ENCODE peak calls at places on chromosomes 7 and 10, in seven cellular contexts. C is breast epithelium, P is Peyer's patch, Y is A549, A is ovary, Q is gastrocnemius medialis, K is body of pancreas. W is an unnamed sample.

GRCh38 chr7:103851357-103851756 is 138.1 kb downstream of the RELN start:
- DNase-seq in C (no peak), P (no peak), Y (no peak), A (no peak), Q (no peak), K (no peak), W (no peak)

GRCh38 chr7:44743750-44744149 is 4.9 kb upstream of the ZMIZ2 start:
- DNase-seq in C (no peak), P (no peak), Y (no peak), A (no peak), Q (no peak), K (no peak), W (no peak)

GRCh38 chr7:126840869-126841268 is 411.9 kb downstream of the GRM8 start:
- DNase-seq in C (no peak), P (no peak), Y (no peak), A (no peak), Q (no peak), K (no peak), W (no peak)

GRCh38 chr7:158286210-158286609 is 301.4 kb downstream of the PTPRN2 start:
- DNase-seq in C (no peak), P (no peak), Y (no peak), A (no peak), Q (no peak), K (no peak), W (no peak)

GRCh38 chr10:85612378-85612775 is 754.2 kb downstream of the GRID1 start:
- DNase-seq in C (no peak), P (peak), Y (no peak), A (no peak), Q (no peak), K (no peak), W (no peak)

GRCh38 chr10:80170641-80171040 is 34.7 kb downstream of the ANXA11 start:
- DNase-seq in C (no peak), P (no peak), Y (no peak), A (no peak), Q (no peak), K (no peak), W (no peak)

GRCh38 chr7:112433289-112433688 is 17.0 kb upstream of the IFRD1 start:
- DNase-seq in C (no peak), P (no peak), Y (no peak), A (no peak), Q (no peak), K (no peak), W (no peak)

GRCh38 chr10:91287276-91287675 is 66.8 kb downstream of the PCGF5 start:
- DNase-seq in C (no peak), P (no peak), Y (no peak), A (no peak), Q (peak), K (no peak), W (peak)

GRCh38 chr10:86944031-86944419 is 13.4 kb downstream of the MMRN2 start:
- DNase-seq in C (no peak), P (no peak), Y (no peak), A (no peak), Q (no peak), K (peak), W (no peak)

GRCh38 chr10:91434041-91434440 is 23.9 kb downstream of the HECTD2 start:
- DNase-seq in C (no peak), P (no peak), Y (no peak), A (no peak), Q (no peak), K (no peak), W (no peak)

GRCh38 chr7:151028131-151028947 is at the start of gene ABCB8:
- DNase-seq in C (peak), P (peak), Y (peak), A (peak), Q (peak), K (peak), W (peak)
- TF ChIP-seq POLR2A in C (peak), P (peak), Y (peak), A (peak), Q (peak), K (peak), W (peak)

DNA sequence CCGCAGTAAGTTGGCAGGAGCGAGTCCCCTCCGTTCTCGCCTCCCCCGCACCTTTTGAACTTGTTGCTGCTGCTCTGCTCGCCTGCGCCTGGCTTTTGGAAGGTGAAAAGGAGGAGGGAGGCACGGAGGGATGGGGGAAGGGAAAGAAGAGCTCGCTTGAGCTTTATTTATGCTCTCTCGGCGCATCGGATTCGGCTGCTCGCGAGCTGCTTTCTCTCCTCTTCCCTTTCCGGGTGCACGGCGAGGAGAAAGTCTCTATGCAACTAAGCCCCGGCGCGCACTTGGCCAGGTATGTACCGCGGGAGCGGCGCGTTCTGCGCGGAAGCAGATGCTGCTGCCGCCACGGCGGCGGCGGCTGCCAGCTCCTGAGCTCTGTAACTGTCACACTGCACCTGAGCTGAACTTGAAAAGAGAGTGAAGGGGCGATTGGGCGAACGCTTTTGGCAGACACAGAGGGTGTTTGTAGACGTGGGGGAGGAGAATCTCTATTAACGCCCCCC is 551 bp downstream of the KCND2 start:
- DNase-seq in C (no peak), P (no peak), Y (no peak), A (peak), Q (no peak), K (peak), W (no peak)
- TF ChIP-seq POLR2A in C (no peak), P (no peak), Y (no peak), A (no peak), Q (no peak), K (no peak), W (no peak)

DNA sequence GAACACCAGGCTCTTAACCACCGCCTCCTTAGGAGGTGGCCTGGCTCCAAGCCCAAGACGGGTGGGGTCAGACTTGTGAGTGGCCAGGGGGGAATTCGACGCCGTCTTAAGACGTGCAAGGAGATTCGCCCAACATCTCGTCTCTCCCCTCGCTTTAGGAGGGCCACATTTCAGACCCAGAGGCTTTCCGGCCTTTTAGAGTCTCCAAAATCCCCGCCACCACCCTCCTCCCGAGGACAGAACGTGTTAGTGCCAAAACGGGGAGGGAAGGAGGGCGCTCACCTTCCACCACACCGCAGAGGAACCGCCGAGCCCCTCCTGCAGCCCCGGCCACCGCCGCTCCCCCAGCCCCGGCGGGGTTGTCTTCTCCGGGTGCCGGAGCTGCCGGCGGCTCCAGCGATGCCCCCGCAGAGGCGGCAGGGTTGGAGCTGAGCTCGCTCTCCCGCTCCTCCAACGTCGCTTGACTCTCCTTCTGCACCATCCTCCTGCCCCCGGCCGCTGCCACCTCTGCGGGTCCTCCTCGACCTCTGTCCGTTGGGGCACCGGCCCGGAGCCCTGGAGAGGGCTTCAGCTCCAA is 614 bp downstream of the OGA start:
- DNase-seq in C (peak), P (no peak), Y (peak), A (peak), Q (peak), K (peak), W (peak)
- TF ChIP-seq POLR2A in C (no peak), P (peak), Y (no peak), A (no peak), Q (no peak), K (no peak), W (peak)

GRCh38 chr7:100080895-100081534 is 508 bp downstream of the ZNF3 start:
- DNase-seq in C (no peak), P (no peak), Y (no peak), A (no peak), Q (no peak), K (no peak), W (no peak)

GRCh38 chr7:100082978-100083377 is 1.5 kb upstream of the ZNF3 start:
- DNase-seq in C (no peak), P (no peak), Y (no peak), A (no peak), Q (no peak), K (no peak), W (no peak)

GRCh38 chr7:100079024-100079560 is 2.4 kb downstream of the ZNF3 start:
- DNase-seq in C (no peak), P (no peak), Y (no peak), A (no peak), Q (no peak), K (no peak), W (no peak)

GRCh38 chr7:100085515-100085914 is 3.3 kb upstream of the COPS6 start:
- DNase-seq in C (no peak), P (no peak), Y (no peak), A (no peak), Q (no peak), K (no peak), W (no peak)

DNA sequence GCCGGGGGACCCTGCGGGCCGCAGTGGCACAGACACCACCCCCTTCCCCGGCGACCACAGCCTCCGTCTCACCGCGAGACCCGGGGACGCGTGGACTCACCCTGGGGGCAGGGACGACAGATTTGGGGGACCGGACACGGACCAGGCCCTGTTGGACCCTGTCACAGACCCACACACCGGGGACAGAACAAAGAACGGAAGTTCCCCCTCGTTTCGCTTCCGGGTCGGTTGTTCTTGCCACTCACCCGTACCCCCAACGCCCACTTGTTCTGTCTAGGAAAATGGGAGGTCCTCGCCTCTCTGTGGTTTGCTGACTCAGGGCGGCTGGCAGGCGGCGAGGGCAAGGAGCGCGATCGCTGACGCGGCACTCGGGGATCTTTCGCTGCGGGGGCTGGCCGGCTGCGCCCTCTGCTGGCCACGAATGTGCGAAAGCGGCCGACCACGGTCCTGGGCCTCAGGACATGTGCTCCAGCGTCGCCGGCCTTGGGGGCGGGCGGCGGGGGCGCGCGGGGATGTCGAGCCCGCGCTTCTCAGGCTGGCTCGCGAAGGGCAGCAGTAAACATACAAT is at the start of gene ZNF3:
- DNase-seq in C (peak), P (peak), Y (peak), A (peak), Q (peak), K (peak), W (peak)
- TF ChIP-seq POLR2A in C (peak), P (peak), Y (peak), A (peak), Q (peak), K (peak), W (peak)

W was measured in H54.